ENCODE peak calls at places on chromosomes 1 and 21, in five cellular contexts. One of them, this sample, is unnamed.

GRCh38 chr1:21607549-21608529 is 61.3 kb downstream of the RAP1GAP start:
- DNase-seq in mammary epithelial cell: peak; percentile 26
- DNase-seq in A549: peak; percentile 93
- DNase-seq in activated T-cell treated with anti-CD3 and anti-CD28 coated beads for 24 hours: peak; percentile 40
- DNase-seq in OCI-LY7: peak; percentile 78
- DNase-seq in this sample: peak; percentile 88

GRCh38 chr1:218760601-218761570 is 412.8 kb upstream of the LYPLAL1 start:
- DNase-seq in A549: no peak
- DNase-seq in mammary epithelial cell: no peak
- DNase-seq in OCI-LY7: no peak
- DNase-seq in activated T-cell treated with anti-CD3 and anti-CD28 coated beads for 24 hours: no peak
- DNase-seq in this sample: no peak

GRCh38 chr1:53210352-53210751 is 10.1 kb downstream of the CZIB start:
- DNase-seq in activated T-cell treated with anti-CD3 and anti-CD28 coated beads for 24 hours: no peak
- DNase-seq in OCI-LY7: no peak
- DNase-seq in A549: no peak
- DNase-seq in mammary epithelial cell: no peak
- DNase-seq in this sample: no peak

GRCh38 chr1:156160744-156161181 is 7.4 kb downstream of the SEMA4A start:
- DNase-seq in activated T-cell treated with anti-CD3 and anti-CD28 coated beads for 24 hours: peak; percentile 74
- DNase-seq in mammary epithelial cell: no peak
- DNase-seq in A549: no peak
- DNase-seq in OCI-LY7: no peak
- DNase-seq in this sample: peak; percentile 80

GRCh38 chr1:14083277-14083676 is 383.3 kb downstream of the PRDM2 start:
- DNase-seq in A549: no peak
- DNase-seq in mammary epithelial cell: no peak
- DNase-seq in activated T-cell treated with anti-CD3 and anti-CD28 coated beads for 24 hours: no peak
- DNase-seq in OCI-LY7: no peak
- DNase-seq in this sample: no peak

GRCh38 chr1:222867316-222867715 is 52.5 kb downstream of the DISP1 start:
- DNase-seq in activated T-cell treated with anti-CD3 and anti-CD28 coated beads for 24 hours: no peak
- DNase-seq in OCI-LY7: no peak
- DNase-seq in mammary epithelial cell: no peak
- DNase-seq in A549: no peak
- DNase-seq in this sample: no peak

GRCh38 chr1:238832106-238832505 is 554.3 kb upstream of the CHRM3 start:
- DNase-seq in activated T-cell treated with anti-CD3 and anti-CD28 coated beads for 24 hours: no peak
- DNase-seq in mammary epithelial cell: no peak
- DNase-seq in OCI-LY7: no peak
- DNase-seq in A549: no peak
- DNase-seq in this sample: no peak

GRCh38 chr1:49622877-49623276 is 400.9 kb downstream of the AGBL4 start:
- DNase-seq in activated T-cell treated with anti-CD3 and anti-CD28 coated beads for 24 hours: no peak
- DNase-seq in mammary epithelial cell: no peak
- DNase-seq in OCI-LY7: no peak
- DNase-seq in A549: no peak
- DNase-seq in this sample: no peak

GRCh38 chr1:208224192-208224713 is 19.9 kb downstream of the PLXNA2 start:
- DNase-seq in activated T-cell treated with anti-CD3 and anti-CD28 coated beads for 24 hours: no peak
- DNase-seq in OCI-LY7: no peak
- DNase-seq in mammary epithelial cell: no peak
- DNase-seq in A549: no peak
- DNase-seq in this sample: no peak

GRCh38 chr1:220219865-220220698 is 52.2 kb downstream of the RAB3GAP2 start:
- DNase-seq in OCI-LY7: no peak
- DNase-seq in A549: no peak
- DNase-seq in mammary epithelial cell: no peak
- DNase-seq in activated T-cell treated with anti-CD3 and anti-CD28 coated beads for 24 hours: no peak
- DNase-seq in this sample: no peak

GRCh38 chr1:97668945-97669344 is 251.9 kb downstream of the DPYD start:
- DNase-seq in activated T-cell treated with anti-CD3 and anti-CD28 coated beads for 24 hours: no peak
- DNase-seq in A549: peak; percentile 4
- DNase-seq in OCI-LY7: no peak
- DNase-seq in mammary epithelial cell: peak; percentile 28
- DNase-seq in this sample: no peak

GRCh38 chr1:67534627-67535065 is 104.4 kb upstream of the SERBP1 start:
- DNase-seq in OCI-LY7: no peak
- DNase-seq in A549: no peak
- DNase-seq in activated T-cell treated with anti-CD3 and anti-CD28 coated beads for 24 hours: no peak
- DNase-seq in mammary epithelial cell: no peak
- DNase-seq in this sample: no peak

GRCh38 chr1:83796409-83796808 is 202.5 kb downstream of the TTLL7 start:
- DNase-seq in mammary epithelial cell: no peak
- DNase-seq in OCI-LY7: no peak
- DNase-seq in A549: no peak
- DNase-seq in activated T-cell treated with anti-CD3 and anti-CD28 coated beads for 24 hours: no peak
- DNase-seq in this sample: no peak

GRCh38 chr1:85326381-85326780 is 49.9 kb upstream of the BCL10 start:
- DNase-seq in OCI-LY7: no peak
- DNase-seq in A549: no peak
- DNase-seq in activated T-cell treated with anti-CD3 and anti-CD28 coated beads for 24 hours: no peak
- DNase-seq in mammary epithelial cell: no peak
- DNase-seq in this sample: no peak

GRCh38 chr1:205582471-205583291 is 49.1 kb downstream of the ELK4 start:
- DNase-seq in A549: no peak
- DNase-seq in activated T-cell treated with anti-CD3 and anti-CD28 coated beads for 24 hours: no peak
- DNase-seq in mammary epithelial cell: no peak
- DNase-seq in OCI-LY7: peak; percentile 38
- DNase-seq in this sample: no peak

GRCh38 chr1:228004331-228004871 is 2.4 kb upstream of the WNT3A start:
- DNase-seq in mammary epithelial cell: peak; percentile 21
- DNase-seq in activated T-cell treated with anti-CD3 and anti-CD28 coated beads for 24 hours: no peak
- DNase-seq in OCI-LY7: peak; percentile 53
- DNase-seq in A549: peak; percentile 62
- DNase-seq in this sample: no peak

GRCh38 chr1:204169871-204170270 is 3.7 kb upstream of the REN start:
- DNase-seq in activated T-cell treated with anti-CD3 and anti-CD28 coated beads for 24 hours: no peak
- DNase-seq in OCI-LY7: peak; percentile 68
- DNase-seq in mammary epithelial cell: no peak
- DNase-seq in A549: no peak
- DNase-seq in this sample: no peak

GRCh38 chr1:109239580-109240068 is 9.7 kb upstream of the CELSR2 start:
- DNase-seq in A549: peak; percentile 53
- DNase-seq in OCI-LY7: peak; percentile 72
- DNase-seq in activated T-cell treated with anti-CD3 and anti-CD28 coated beads for 24 hours: no peak
- DNase-seq in mammary epithelial cell: peak; percentile 61
- DNase-seq in this sample: no peak

GRCh38 chr1:114322726-114323125 is 169.1 kb upstream of the SYT6 start:
- DNase-seq in activated T-cell treated with anti-CD3 and anti-CD28 coated beads for 24 hours: no peak
- DNase-seq in OCI-LY7: no peak
- DNase-seq in A549: no peak
- DNase-seq in mammary epithelial cell: no peak
- DNase-seq in this sample: no peak

GRCh38 chr1:117180571-117180970 is 30.2 kb downstream of the VTCN1 start:
- DNase-seq in activated T-cell treated with anti-CD3 and anti-CD28 coated beads for 24 hours: no peak
- DNase-seq in A549: no peak
- DNase-seq in OCI-LY7: no peak
- DNase-seq in mammary epithelial cell: no peak
- DNase-seq in this sample: no peak

GRCh38 chr1:44239961-44240371 is 26.7 kb downstream of the DMAP1 start:
- DNase-seq in mammary epithelial cell: no peak
- DNase-seq in activated T-cell treated with anti-CD3 and anti-CD28 coated beads for 24 hours: no peak
- DNase-seq in A549: no peak
- DNase-seq in OCI-LY7: no peak
- DNase-seq in this sample: no peak

GRCh38 chr1:94633051-94633450 is 91.5 kb upstream of the F3 start:
- DNase-seq in mammary epithelial cell: no peak
- DNase-seq in OCI-LY7: no peak
- DNase-seq in A549: no peak
- DNase-seq in activated T-cell treated with anti-CD3 and anti-CD28 coated beads for 24 hours: no peak
- DNase-seq in this sample: no peak

GRCh38 chr1:17667641-17668040 is 87.5 kb upstream of the ACTL8 start:
- DNase-seq in mammary epithelial cell: no peak
- DNase-seq in A549: no peak
- DNase-seq in activated T-cell treated with anti-CD3 and anti-CD28 coated beads for 24 hours: no peak
- DNase-seq in OCI-LY7: no peak
- DNase-seq in this sample: no peak

GRCh38 chr1:150363426-150364230 is at the start of gene RPRD2:
- DNase-seq in mammary epithelial cell: peak; percentile 99
- DNase-seq in activated T-cell treated with anti-CD3 and anti-CD28 coated beads for 24 hours: peak; percentile 99
- DNase-seq in OCI-LY7: peak; percentile 100
- DNase-seq in A549: peak; percentile 99
- DNase-seq in this sample: peak; percentile 98

GRCh38 chr1:192270398-192270797 is 46.4 kb upstream of the RGS21 start:
- DNase-seq in OCI-LY7: no peak
- DNase-seq in mammary epithelial cell: peak; percentile 12
- DNase-seq in A549: no peak
- DNase-seq in activated T-cell treated with anti-CD3 and anti-CD28 coated beads for 24 hours: no peak
- DNase-seq in this sample: no peak

GRCh38 chr21:46284077-46284644 is 1.2 kb downstream of the MCM3AP start:
- DNase-seq in activated T-cell treated with anti-CD3 and anti-CD28 coated beads for 24 hours: no peak
- DNase-seq in A549: no peak
- DNase-seq in OCI-LY7: no peak
- DNase-seq in mammary epithelial cell: no peak
- DNase-seq in this sample: no peak

GRCh38 chr1:3975903-3976630 is 76.0 kb upstream of the C1orf174 start:
- DNase-seq in mammary epithelial cell: no peak
- DNase-seq in activated T-cell treated with anti-CD3 and anti-CD28 coated beads for 24 hours: no peak
- DNase-seq in OCI-LY7: no peak
- DNase-seq in A549: no peak
- DNase-seq in this sample: no peak

GRCh38 chr1:81670286-81670685 is 130.4 kb upstream of the ADGRL2 start:
- DNase-seq in mammary epithelial cell: peak; percentile 75
- DNase-seq in OCI-LY7: no peak
- DNase-seq in A549: peak; percentile 7
- DNase-seq in activated T-cell treated with anti-CD3 and anti-CD28 coated beads for 24 hours: no peak
- DNase-seq in this sample: no peak

GRCh38 chr1:45503462-45504360 is 3.6 kb downstream of the MMACHC start:
- DNase-seq in activated T-cell treated with anti-CD3 and anti-CD28 coated beads for 24 hours: no peak
- DNase-seq in mammary epithelial cell: no peak
- DNase-seq in OCI-LY7: no peak
- DNase-seq in A549: no peak
- DNase-seq in this sample: no peak

GRCh38 chr1:156128749-156129682 is 14.5 kb downstream of the LMNA start:
- DNase-seq in activated T-cell treated with anti-CD3 and anti-CD28 coated beads for 24 hours: no peak
- DNase-seq in OCI-LY7: no peak
- DNase-seq in mammary epithelial cell: no peak
- DNase-seq in A549: no peak
- DNase-seq in this sample: no peak

GRCh38 chr1:6962390-6962955 is 177.2 kb downstream of the CAMTA1 start:
- DNase-seq in activated T-cell treated with anti-CD3 and anti-CD28 coated beads for 24 hours: peak; percentile 35
- DNase-seq in OCI-LY7: peak; percentile 66
- DNase-seq in mammary epithelial cell: no peak
- DNase-seq in A549: peak; percentile 75
- DNase-seq in this sample: peak; percentile 80

GRCh38 chr1:205365945-205366463 is 9.3 kb upstream of the KLHDC8A start:
- DNase-seq in mammary epithelial cell: no peak
- DNase-seq in OCI-LY7: no peak
- DNase-seq in activated T-cell treated with anti-CD3 and anti-CD28 coated beads for 24 hours: no peak
- DNase-seq in A549: no peak
- DNase-seq in this sample: no peak

GRCh38 chr1:75415187-75415586 is 195.7 kb downstream of the SLC44A5 start:
- DNase-seq in activated T-cell treated with anti-CD3 and anti-CD28 coated beads for 24 hours: no peak
- DNase-seq in OCI-LY7: no peak
- DNase-seq in mammary epithelial cell: no peak
- DNase-seq in A549: no peak
- DNase-seq in this sample: no peak

GRCh38 chr1:221714227-221715116 is 27.4 kb downstream of the DUSP10 start:
- DNase-seq in mammary epithelial cell: no peak
- DNase-seq in activated T-cell treated with anti-CD3 and anti-CD28 coated beads for 24 hours: no peak
- DNase-seq in OCI-LY7: no peak
- DNase-seq in A549: no peak
- DNase-seq in this sample: no peak

GRCh38 chr1:116902027-116902426 is 7.7 kb upstream of the PTGFRN start:
- DNase-seq in A549: no peak
- DNase-seq in mammary epithelial cell: no peak
- DNase-seq in OCI-LY7: no peak
- DNase-seq in activated T-cell treated with anti-CD3 and anti-CD28 coated beads for 24 hours: no peak
- DNase-seq in this sample: no peak

GRCh38 chr21:34743285-34743684 is 74.5 kb downstream of the CLIC6 start:
- DNase-seq in A549: no peak
- DNase-seq in activated T-cell treated with anti-CD3 and anti-CD28 coated beads for 24 hours: no peak
- DNase-seq in mammary epithelial cell: no peak
- DNase-seq in OCI-LY7: no peak
- DNase-seq in this sample: no peak

This sample was measured in type B pancreatic cell.